ENCODE peak calls at places on chromosome 1, in six cellular contexts. Y is OCI-M1; W is amygdala; P is H4; I is suprapubic skin; B is activated gamma-delta T cell treated with anti-CD3 and anti-CD28 coated beads, Interleukin-2, amount 50 U/mL, for 16 hours. F is an unnamed sample.

GRCh38 chr1:235697517-235697916 is 47.9 kb upstream of the GNG4 start:
- DNase-seq in Y (no peak), P (no peak), W (no peak), B (no peak), I (no peak), F (no peak)

GRCh38 chr1:156641761-156642264 is at the start of gene BCAN:
- DNase-seq in B (no peak), W (peak), Y (no peak), I (no peak), P (no peak), F (no peak)

GRCh38 chr1:103441342-103441741 is 84.2 kb upstream of the RNPC3 start:
- DNase-seq in B (no peak), Y (no peak), W (no peak), I (no peak), P (no peak), F (no peak)

GRCh38 chr1:46643368-46643775 is 24.8 kb downstream of the ATPAF1 start:
- DNase-seq in B (no peak), I (no peak), Y (no peak), W (no peak), P (peak), F (no peak)

GRCh38 chr1:55081188-55081904 is 42.0 kb downstream of the PCSK9 start:
- DNase-seq in P (no peak), B (no peak), Y (no peak), W (no peak), I (no peak), F (no peak)

GRCh38 chr1:92784051-92784638 is 763 bp downstream of the EVI5 start:
- DNase-seq in W (no peak), B (peak), I (no peak), Y (peak), P (peak), F (peak)

GRCh38 chr1:181630838-181631237 is 147.5 kb downstream of the CACNA1E start:
- DNase-seq in Y (no peak), W (no peak), I (no peak), B (no peak), P (no peak), F (no peak)

GRCh38 chr1:42753070-42753469 is 13.0 kb upstream of the CLDN19 start:
- DNase-seq in B (no peak), Y (no peak), W (no peak), I (no peak), P (no peak), F (no peak)

GRCh38 chr1:196723325-196724185 is 51.1 kb upstream of the CFHR3 start:
- DNase-seq in P (peak), W (no peak), B (peak), I (no peak), Y (peak), F (peak)

GRCh38 chr1:180158149-180159147 is 3.8 kb downstream of the QSOX1 start:
- DNase-seq in B (no peak), Y (no peak), I (no peak), W (no peak), P (no peak), F (no peak)

GRCh38 chr1:205535866-205536758 is 31.6 kb downstream of the CDK18 start:
- DNase-seq in P (peak), B (no peak), W (no peak), Y (no peak), I (peak), F (no peak)

GRCh38 chr1:43241352-43241953 is 28.3 kb upstream of the TMEM125 start:
- DNase-seq in B (no peak), P (peak), W (no peak), I (no peak), Y (no peak), F (no peak)

GRCh38 chr1:156571261-156571958 is 955 bp downstream of the IQGAP3 start:
- DNase-seq in W (no peak), P (peak), B (no peak), Y (peak), I (no peak), F (peak)

GRCh38 chr1:31410871-31411270 is 2.1 kb upstream of the SERINC2 start:
- DNase-seq in Y (no peak), B (no peak), I (no peak), W (no peak), P (no peak), F (no peak)

GRCh38 chr1:212977781-212978645 is 27.7 kb downstream of the VASH2 start:
- DNase-seq in B (no peak), Y (no peak), P (no peak), W (no peak), I (no peak), F (no peak)

GRCh38 chr1:160795951-160796383 is at the start of gene LY9:
- DNase-seq in Y (no peak), P (no peak), B (peak), I (no peak), W (no peak), F (no peak)

GRCh38 chr1:245412301-245412700 is 257.5 kb downstream of the KIF26B start:
- DNase-seq in W (no peak), P (no peak), Y (no peak), I (no peak), B (no peak), F (no peak)

GRCh38 chr1:228416217-228416971 is at the start of gene TRIM17:
- DNase-seq in I (peak), W (no peak), B (peak), P (no peak), Y (peak), F (peak)

GRCh38 chr1:153616144-153616884 is at the start of gene S100A14:
- DNase-seq in W (no peak), B (no peak), I (peak), P (no peak), Y (no peak), F (no peak)

GRCh38 chr1:178645157-178645825 is 79.8 kb upstream of the RALGPS2 start:
- DNase-seq in P (no peak), Y (no peak), B (no peak), W (no peak), I (no peak), F (no peak)

GRCh38 chr1:118223426-118223825 is 38.4 kb upstream of the SPAG17 start:
- DNase-seq in P (peak), B (no peak), W (no peak), I (no peak), Y (peak), F (peak)

GRCh38 chr1:150364231-150365003 is 470 bp downstream of the RPRD2 start:
- DNase-seq in Y (peak), P (peak), B (peak), W (peak), I (peak), F (peak)

F was measured in NB4.